ENCODE peak calls at places on chromosomes 4 and X, in six cellular contexts. E is astrocyte of the cerebellum, F is bronchial epithelial cell, U is left lung, K is sigmoid colon, W is heart right ventricle. Q is an unnamed sample.

GRCh38 chr4:8427761-8428287 is 12.7 kb downstream of the ACOX3 start:
- DNase-seq in E (no peak), F (peak), U (no peak), K (peak), W (no peak), Q (peak)

GRCh38 chrX:135432453-135432852 is 10.7 kb downstream of the SMIM10L2A start:
- DNase-seq in E (no peak), F (no peak), U (no peak), K (no peak), W (no peak), Q (no peak)

GRCh38 chrX:18748499-18748898 is 41.1 kb downstream of the PPEF1 start:
- DNase-seq in E (no peak), F (no peak), U (no peak), K (no peak), W (no peak), Q (no peak)

GRCh38 chr4:165070560-165070959 is 16.9 kb downstream of the TRIM75 start:
- DNase-seq in E (no peak), F (no peak), U (no peak), K (no peak), W (no peak), Q (no peak)

GRCh38 chrX:2846992-2847391 is 18.3 kb downstream of the GYG2 start:
- DNase-seq in E (no peak), F (peak), U (no peak), K (no peak), W (no peak), Q (no peak)

GRCh38 chr4:24771241-24771640 is 24.1 kb upstream of the SOD3 start:
- DNase-seq in E (no peak), F (no peak), U (no peak), K (no peak), W (no peak), Q (no peak)

GRCh38 chr4:90165883-90166282 is 38.7 kb downstream of the CCSER1 start:
- DNase-seq in E (no peak), F (no peak), U (no peak), K (no peak), W (no peak), Q (no peak)

GRCh38 chr4:117085185-117085701 is at the start of gene TRAM1L1:
- DNase-seq in E (peak), F (peak), U (peak), K (peak), W (peak), Q (peak)

GRCh38 chrX:65706041-65706828 is 38.8 kb downstream of the MSN start:
- DNase-seq in E (no peak), F (peak), U (no peak), K (no peak), W (peak), Q (peak)

GRCh38 chr4:14888790-14889189 is 113.5 kb upstream of the CPEB2 start:
- DNase-seq in E (no peak), F (peak), U (no peak), K (no peak), W (no peak), Q (no peak)

GRCh38 chr4:77432702-77433101 is 172.9 kb upstream of the CXCL13 start:
- DNase-seq in E (no peak), F (peak), U (no peak), K (no peak), W (no peak), Q (no peak)

GRCh38 chr4:22410645-22411247 is 105.1 kb downstream of the ADGRA3 start:
- DNase-seq in E (no peak), F (peak), U (no peak), K (no peak), W (no peak), Q (no peak)

GRCh38 chr4:147778942-147779341 is 47.1 kb downstream of the ARHGAP10 start:
- DNase-seq in E (no peak), F (no peak), U (no peak), K (no peak), W (no peak), Q (no peak)

GRCh38 chr4:136392576-136392975 is 1139.7 kb downstream of the PCDH18 start:
- DNase-seq in E (peak), F (peak), U (no peak), K (no peak), W (no peak), Q (no peak)

GRCh38 chr4:8882239-8882638 is 10.6 kb upstream of the HMX1 start:
- DNase-seq in E (no peak), F (no peak), U (no peak), K (no peak), W (no peak), Q (no peak)

GRCh38 chrX:139909716-139910115 is 23.1 kb downstream of the ATP11C start:
- DNase-seq in E (no peak), F (no peak), U (no peak), K (no peak), W (no peak), Q (no peak)

GRCh38 chr4:67549123-67549522 is 3.8 kb upstream of the CENPC start:
- DNase-seq in E (no peak), F (peak), U (no peak), K (no peak), W (no peak), Q (no peak)

GRCh38 chrX:1248381-1249061 is 20.1 kb upstream of the CSF2RA start:
- DNase-seq in E (no peak), F (no peak), U (peak), K (no peak), W (peak), Q (no peak)

GRCh38 chr4:61405307-61405706 is 205.2 kb downstream of the ADGRL3 start:
- DNase-seq in E (no peak), F (no peak), U (no peak), K (no peak), W (no peak), Q (no peak)

GRCh38 chr4:76803522-76803921 is 94.4 kb downstream of the SOWAHB start:
- DNase-seq in E (peak), F (peak), U (no peak), K (no peak), W (no peak), Q (no peak)

GRCh38 chr4:87975466-87975865 is at the start of gene SPP1:
- DNase-seq in E (peak), F (no peak), U (peak), K (no peak), W (no peak), Q (no peak)
- H3K4me3 ChIP-seq in E (no peak), F (no peak), U (no peak), K (no peak), W (no peak), Q (no peak)

GRCh38 chr4:73864365-73864764 is 4.8 kb upstream of the CXCL1 start:
- DNase-seq in E (no peak), F (peak), U (no peak), K (no peak), W (no peak), Q (no peak)
- TF ChIP-seq CTCF in E (peak), F (peak), U (peak), K (peak), W (no peak), Q (peak)

GRCh38 chr4:17515724-17516407 is 901 bp downstream of the CLRN2 start:
- DNase-seq in E (no peak), F (no peak), U (no peak), K (no peak), W (no peak), Q (no peak)

GRCh38 chr4:17521595-17521994 is 6.6 kb downstream of the CLRN2 start:
- DNase-seq in E (no peak), F (no peak), U (no peak), K (no peak), W (no peak), Q (no peak)

GRCh38 chr4:17516980-17517379 is 2.0 kb downstream of the CLRN2 start:
- DNase-seq in E (no peak), F (no peak), U (no peak), K (no peak), W (no peak), Q (no peak)

GRCh38 chr4:17514865-17515264 is at the start of gene CLRN2:
- DNase-seq in E (no peak), F (no peak), U (no peak), K (no peak), W (no peak), Q (no peak)

GRCh38 chr4:17517664-17518063 is 2.7 kb downstream of the CLRN2 start:
- DNase-seq in E (no peak), F (no peak), U (no peak), K (no peak), W (no peak), Q (no peak)
- H3K4me3 ChIP-seq in E (no peak), F (no peak), U (no peak), K (no peak), W (no peak), Q (no peak)

GRCh38 chr4:150722908-150723362 is 141.0 kb downstream of the MAB21L2 start:
- DNase-seq in E (no peak), F (peak), U (peak), K (peak), W (peak), Q (peak)
- TF ChIP-seq CTCF in E (no peak), F (peak), U (no peak), K (peak), W (peak), Q (peak)

DNA sequence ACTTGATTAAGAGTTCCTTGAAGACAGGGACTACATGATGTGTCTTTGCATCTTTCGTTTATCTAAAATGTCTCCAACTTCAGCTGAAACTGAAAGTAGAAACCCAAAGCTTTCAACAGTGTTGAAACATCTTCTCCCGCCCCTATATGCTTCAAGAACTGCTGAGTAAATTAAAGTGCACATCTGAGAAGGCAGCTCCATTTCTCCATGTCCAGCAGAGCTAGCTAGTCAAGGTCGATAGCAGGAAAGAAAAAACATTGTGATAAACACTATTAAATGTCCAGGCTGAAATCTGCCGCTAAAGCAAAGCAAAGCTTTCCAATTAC is 185.6 kb upstream of the TBL1X start:
- DNase-seq in E (no peak), F (no peak), U (no peak), K (no peak), W (no peak), Q (no peak)
- H3K4me3 ChIP-seq in E (no peak), F (no peak), U (no peak), K (no peak), W (no peak), Q (no peak)

DNA sequence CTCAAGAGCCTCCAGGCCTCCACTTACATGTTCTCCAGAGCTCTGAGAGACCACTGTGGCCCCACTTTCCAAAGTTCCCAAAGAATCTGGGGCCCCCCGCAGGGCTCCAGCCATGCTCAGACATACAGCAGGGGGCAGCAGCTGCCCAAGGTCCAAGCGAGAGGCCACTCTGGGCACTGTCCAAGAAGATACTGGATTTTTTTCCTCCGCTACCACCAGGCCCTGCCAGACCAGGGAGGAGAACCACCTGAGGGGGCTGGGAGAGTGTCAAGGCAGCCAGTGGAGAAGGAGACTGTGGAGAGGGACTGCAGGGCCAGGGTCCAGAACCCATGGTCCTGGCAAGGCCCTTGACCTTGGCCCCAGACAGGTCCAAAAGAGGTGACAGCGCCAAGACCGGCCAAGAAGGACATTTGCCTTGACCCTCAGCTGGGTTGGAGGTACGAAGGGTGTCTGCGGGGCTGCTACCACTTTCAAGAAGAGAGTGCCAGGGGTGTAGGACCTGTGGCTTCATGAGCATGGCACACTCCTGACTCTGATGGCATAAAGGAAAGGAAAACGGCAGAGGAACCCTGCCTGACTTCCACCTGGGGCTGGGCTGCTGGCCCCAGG is 5.3 kb downstream of the EMD start:
- DNase-seq in E (no peak), F (no peak), U (no peak), K (peak), W (peak), Q (no peak)
- TF ChIP-seq CTCF in E (peak), F (peak), U (no peak), K (no peak), W (no peak), Q (peak)

DNA sequence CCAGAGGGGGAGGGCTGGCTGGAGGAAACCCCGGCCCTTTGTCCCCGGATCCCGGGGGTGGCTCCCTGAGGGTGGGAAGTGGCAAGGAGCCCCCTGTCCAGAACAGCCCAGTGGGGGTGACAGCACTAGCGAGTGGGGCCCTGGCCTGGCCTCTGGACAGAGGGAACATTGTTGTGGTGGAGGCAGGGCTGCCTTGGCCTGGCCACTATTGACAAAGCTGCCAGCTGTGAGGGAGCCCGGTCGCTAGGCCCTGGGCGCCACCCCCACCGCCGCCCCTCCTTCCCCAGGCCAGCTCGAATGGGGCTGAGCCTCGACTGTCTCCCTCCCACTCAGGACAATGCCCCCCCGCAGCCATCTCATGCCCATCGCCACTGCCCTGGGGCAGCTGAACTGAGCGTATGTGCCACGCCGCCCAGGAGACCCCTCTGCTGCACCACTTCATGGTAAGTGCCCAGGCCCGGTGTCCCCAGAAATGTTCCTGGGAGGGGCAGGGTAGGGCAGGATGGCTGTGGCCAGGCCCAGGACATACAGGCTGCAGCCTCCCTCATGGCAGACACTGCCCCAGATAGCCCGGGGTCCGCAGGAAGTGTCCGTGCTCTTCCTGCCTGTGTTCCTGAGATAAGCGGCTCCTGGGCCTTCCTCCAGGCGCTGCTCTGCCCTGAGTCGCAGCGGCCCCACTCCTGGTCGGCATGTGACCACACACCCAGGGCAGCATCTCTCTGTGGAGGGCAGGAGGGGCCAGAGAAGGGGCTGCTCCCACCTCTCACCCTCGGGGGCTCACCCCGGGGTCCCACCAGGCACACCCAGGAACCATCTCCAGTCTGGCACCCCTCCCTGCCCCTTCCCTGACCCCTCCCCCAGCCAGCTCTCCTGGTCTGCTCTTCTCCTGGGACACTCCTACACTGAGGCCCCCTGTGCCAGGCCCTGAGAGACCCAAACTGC is 1.4 kb downstream of the PLXNB3 start:
- DNase-seq in E (no peak), F (no peak), U (peak), K (peak), W (peak), Q (no peak)
- H3K4me3 ChIP-seq in E (peak), F (no peak), U (no peak), K (peak), W (no peak), Q (peak)